ENCODE peak calls at places on chromosomes 16 and 17, in four cellular contexts. T is dorsolateral prefrontal cortex, J is choroid plexus epithelial cell, X is transverse colon. A is an unnamed sample.

GRCh38 chr17:40035162-40035559 is 19.0 kb downstream of the MED24 start:
- DNase-seq in T (peak), X (peak), J (peak), A (peak)

GRCh38 chr17:47620503-47621245 is 29.0 kb upstream of the KPNB1 start:
- DNase-seq in T (no peak), J (no peak), X (no peak), A (no peak)

GRCh38 chr17:17737938-17738894 is 57.0 kb downstream of the RAI1 start:
- DNase-seq in J (no peak), X (peak), T (no peak), A (no peak)

GRCh38 chr16:23469814-23470213 is 16.8 kb upstream of the COG7 start:
- DNase-seq in T (no peak), X (no peak), J (peak), A (no peak)

GRCh38 chr16:89026121-89026612 is 49.2 kb upstream of the CBFA2T3 start:
- DNase-seq in X (no peak), T (no peak), J (peak), A (no peak)

GRCh38 chr17:74408830-74409229 is 23.1 kb upstream of the GPRC5C start:
- DNase-seq in J (no peak), X (no peak), T (no peak), A (no peak)

GRCh38 chr17:42183741-42184711 is 1.2 kb downstream of the HCRT start:
- DNase-seq in T (peak), X (peak), J (peak), A (peak)

GRCh38 chr17:48626470-48627241 is 498 bp upstream of the HOXB9 start:
- DNase-seq in X (peak), T (no peak), J (no peak), A (peak)

GRCh38 chr17:4483012-4483840 is 15.5 kb upstream of the SPNS2 start:
- DNase-seq in T (no peak), J (no peak), X (peak), A (no peak)

GRCh38 chr17:61322316-61323014 is 77.2 kb upstream of the TBX2 start:
- DNase-seq in J (no peak), X (no peak), T (no peak), A (no peak)

GRCh38 chr16:66735891-66736290 is 15.5 kb downstream of the DYNC1LI2 start:
- DNase-seq in X (no peak), T (no peak), J (no peak), A (no peak)

GRCh38 chr16:13471036-13471435 is 448.9 kb upstream of the ERCC4 start:
- DNase-seq in J (no peak), T (no peak), X (no peak), A (no peak)

GRCh38 chr16:72847187-72848044 is 200.5 kb downstream of the ZFHX3 start:
- DNase-seq in T (no peak), J (peak), X (no peak), A (peak)

GRCh38 chr17:48429638-48430586 is at the start of gene SKAP1:
- DNase-seq in X (peak), T (no peak), J (no peak), A (no peak)

GRCh38 chr16:57867000-57867561 is 64.8 kb upstream of the KIFC3 start:
- DNase-seq in X (no peak), T (no peak), J (no peak), A (no peak)

GRCh38 chr16:2716948-2717347 is 3.1 kb downstream of the PRSS27 start:
- DNase-seq in T (no peak), X (no peak), J (no peak), A (no peak)

GRCh38 chr17:79954281-79955166 is 81.1 kb downstream of the TBC1D16 start:
- DNase-seq in X (no peak), T (peak), J (no peak), A (no peak)

GRCh38 chr16:86751081-86752030 is 173.0 kb downstream of the FOXL1 start:
- DNase-seq in J (peak), T (peak), X (no peak), A (peak)

GRCh38 chr17:78715000-78715771 is 66.9 kb downstream of the CYTH1 start:
- DNase-seq in J (no peak), T (no peak), X (no peak), A (peak)

GRCh38 chr17:63550816-63551639 is 751 bp downstream of the DCAF7 start:
- DNase-seq in X (peak), T (peak), J (peak), A (peak)

GRCh38 chr17:36188891-36189306 is 7.7 kb downstream of the CCL3L1 start:
- DNase-seq in J (no peak), X (peak), T (no peak), A (no peak)

GRCh38 chr16:1435921-1436697 is 5.2 kb downstream of the PERCC1 start:
- DNase-seq in J (no peak), X (no peak), T (no peak), A (no peak)

GRCh38 chr17:74354123-74354522 is 7.5 kb downstream of the BTBD17 start:
- DNase-seq in J (no peak), X (peak), T (peak), A (no peak)

GRCh38 chr17:28854457-28855382 is at the start of gene ERAL1:
- DNase-seq in J (peak), X (peak), T (peak), A (peak)
- TF ChIP-seq CTCF in J (peak), X (no peak), T (peak), A (no peak)

GRCh38 chr16:17488506-17488905 is 17.7 kb upstream of the XYLT1 start:
- DNase-seq in T (no peak), X (no peak), J (no peak), A (no peak)

GRCh38 chr16:17481741-17482140 is 11.0 kb upstream of the XYLT1 start:
- DNase-seq in J (no peak), T (no peak), X (no peak), A (no peak)

DNA sequence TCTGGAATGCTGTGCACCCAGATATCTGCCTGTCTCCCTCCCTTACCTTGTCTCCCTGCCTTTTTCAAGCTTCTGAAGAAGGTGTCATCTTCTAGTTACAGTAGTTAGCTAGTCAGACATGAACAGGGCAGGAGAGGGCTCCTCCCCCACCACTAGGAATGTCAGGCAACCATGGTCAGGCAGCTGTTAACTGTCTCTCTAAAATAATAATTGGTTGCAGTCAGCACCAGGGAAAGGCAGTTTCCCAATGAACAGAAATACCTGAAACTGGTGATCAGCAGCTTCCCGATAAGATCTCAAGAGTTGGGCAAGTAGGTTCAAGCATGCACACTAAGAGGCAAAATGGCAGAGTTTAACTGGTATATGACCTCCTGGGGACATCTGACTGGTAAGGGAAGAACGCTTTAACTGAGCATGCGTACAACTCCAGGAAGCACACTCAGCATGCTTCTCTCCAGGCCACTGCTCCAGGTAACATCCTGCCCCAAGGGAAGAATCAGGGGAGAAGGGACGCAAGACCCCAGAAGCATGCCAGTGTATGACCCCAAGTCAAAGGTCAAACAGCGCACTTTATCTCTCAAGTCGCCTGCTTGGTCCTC is 12.6 kb upstream of the XYLT1 start:
- DNase-seq in T (no peak), X (no peak), J (no peak), A (no peak)
- H3K4me3 ChIP-seq in T (no peak), X (no peak), J (no peak), A (no peak)

GRCh38 chr17:56125830-56126819 is 27.1 kb upstream of the ANKFN1 start:
- DNase-seq in J (peak), X (no peak), T (no peak), A (peak)

GRCh38 chr17:56119191-56119590 is 34.1 kb upstream of the ANKFN1 start:
- DNase-seq in T (no peak), X (no peak), J (no peak), A (no peak)

GRCh38 chr17:56121661-56122060 is 31.6 kb upstream of the ANKFN1 start:
- DNase-seq in T (no peak), X (no peak), J (peak), A (no peak)
- TF ChIP-seq CTCF in T (no peak), X (no peak), J (peak), A (peak)

DNA sequence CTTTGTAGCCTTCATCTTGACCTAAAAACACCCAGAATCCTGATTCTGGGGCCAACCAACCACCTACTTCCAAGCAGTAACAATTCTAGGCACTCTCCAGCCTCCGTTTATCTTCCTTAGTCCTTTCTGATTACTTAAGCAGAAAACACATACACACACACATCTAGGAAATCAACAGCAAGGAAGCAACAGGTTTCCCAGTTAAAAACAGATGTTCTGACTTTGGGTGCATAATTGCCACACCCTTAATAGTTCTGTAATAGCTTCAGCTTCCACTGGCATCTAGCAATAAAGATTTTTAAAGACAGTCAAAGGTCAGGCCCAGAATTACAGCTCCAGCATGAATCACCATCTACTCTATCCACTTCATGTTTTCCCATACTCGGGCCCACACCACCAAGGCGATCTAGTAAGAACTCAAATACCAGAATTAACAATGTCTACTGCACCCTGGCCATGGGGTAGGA is 2.6 kb downstream of the ARHGAP17 start:
- DNase-seq in T (no peak), J (peak), X (peak), A (peak)
- H3K4me3 ChIP-seq in T (no peak), J (no peak), X (no peak), A (peak)

DNA sequence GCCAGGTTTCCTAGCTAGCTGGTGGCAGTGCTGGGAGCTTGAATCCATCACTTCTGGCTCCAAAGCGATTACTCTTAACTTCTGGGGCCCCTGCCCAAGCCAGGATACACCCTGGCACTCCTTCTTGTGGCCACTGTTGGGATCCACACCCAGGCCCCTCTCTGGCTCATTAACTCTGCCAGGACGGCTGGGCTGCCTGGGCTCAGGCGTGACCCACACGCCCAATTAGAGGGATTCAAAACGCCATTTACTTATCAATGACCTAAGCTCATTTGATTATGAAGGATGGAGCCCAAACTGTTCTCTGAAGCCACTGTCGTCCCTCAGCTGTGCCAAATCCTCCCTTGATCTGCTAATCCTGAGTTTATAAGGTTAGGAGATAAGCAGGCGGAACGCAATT is 79.7 kb upstream of the BRD7 start:
- DNase-seq in X (no peak), T (no peak), J (no peak), A (no peak)
- TF ChIP-seq CTCF in X (no peak), T (no peak), J (no peak), A (no peak)

DNA sequence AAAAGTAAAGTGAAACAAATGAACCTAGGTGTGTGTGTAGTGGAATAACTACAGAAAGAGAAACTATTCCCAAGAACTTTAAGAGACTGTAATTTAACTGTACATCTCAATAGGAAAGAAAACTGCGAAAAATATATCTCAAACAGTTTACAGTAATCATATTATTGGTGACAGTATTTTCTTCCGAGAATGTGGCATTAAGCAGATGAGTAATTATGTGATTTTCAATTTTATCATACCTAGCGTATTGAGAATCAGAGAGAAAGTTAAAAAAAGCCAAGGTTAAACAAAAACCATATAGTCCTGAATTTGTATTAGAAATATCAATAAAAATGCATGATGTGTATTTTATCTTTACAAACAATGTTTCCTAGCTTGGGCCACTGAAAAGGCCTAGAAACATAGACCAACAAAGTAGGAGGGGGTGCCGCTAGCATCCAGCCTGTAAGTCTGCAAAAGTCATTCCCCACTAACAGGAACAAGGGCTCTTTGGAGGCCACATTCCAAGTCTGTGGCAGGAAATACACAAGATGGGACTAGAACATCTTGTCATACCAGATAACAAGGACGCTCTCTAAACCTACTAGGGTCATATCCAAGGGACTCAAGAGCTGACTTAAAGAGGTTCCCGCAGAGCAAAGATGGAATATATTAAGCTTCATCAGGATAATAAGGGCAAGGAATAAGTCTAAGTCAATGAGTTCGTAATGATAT is 20.5 kb downstream of the RNF157 start:
- DNase-seq in J (no peak), X (no peak), T (no peak), A (no peak)
- H3K4me3 ChIP-seq in J (no peak), X (no peak), T (no peak), A (no peak)